ENCODE peak calls at places on chromosomes 7 and 10, in six cellular contexts. M is fibroblast of lung, U is neural progenitor cell, W is IMR-90, I is H9, R is PC-3. S is an unnamed sample.

GRCh38 chr7:123724725-123725381 is 23.9 kb downstream of the WASL start:
- DNase-seq in R (no peak), I (no peak), W (no peak), U (no peak), M (peak), S (no peak)

GRCh38 chr7:2143450-2143849 is 89.3 kb downstream of the MAD1L1 start:
- DNase-seq in R (no peak), I (no peak), W (no peak), U (no peak), M (no peak), S (no peak)

GRCh38 chr7:105589221-105590077 is 8.2 kb upstream of the EFCAB10 start:
- DNase-seq in W (peak), M (peak), I (peak), U (peak), R (peak), S (peak)

GRCh38 chr10:77799352-77799751 is 127.2 kb downstream of the DLG5 start:
- DNase-seq in I (no peak), M (peak), U (no peak), R (no peak), W (peak), S (no peak)

GRCh38 chr7:106659963-106660861 is 746 bp downstream of the CCDC71L start:
- DNase-seq in I (peak), U (peak), M (peak), W (peak), R (peak), S (peak)

GRCh38 chr10:96863922-96864543 is 31.9 kb downstream of the LCOR start:
- DNase-seq in W (peak), M (peak), R (peak), I (no peak), U (no peak), S (peak)

GRCh38 chr10:76303682-76304316 is 872.4 kb downstream of the LRMDA start:
- DNase-seq in M (peak), W (peak), U (peak), R (peak), I (peak), S (peak)

GRCh38 chr7:5425507-5426225 is 2.0 kb upstream of the TNRC18 start:
- DNase-seq in R (peak), M (peak), W (peak), I (peak), U (peak), S (peak)

GRCh38 chr7:105050493-105050892 is 36.5 kb downstream of the KMT2E start:
- DNase-seq in I (no peak), W (no peak), M (no peak), U (no peak), R (no peak), S (no peak)

GRCh38 chr10:45383682-45384320 is 9.8 kb downstream of the ALOX5 start:
- DNase-seq in W (no peak), R (no peak), U (no peak), I (no peak), M (no peak), S (no peak)

GRCh38 chr10:47276576-47277351 is 23.2 kb upstream of the GDF10 start:
- DNase-seq in M (no peak), R (no peak), I (no peak), U (no peak), W (no peak), S (no peak)

GRCh38 chr7:155921804-155922506 is 109.7 kb upstream of the SHH start:
- DNase-seq in I (peak), M (no peak), W (no peak), U (no peak), R (peak), S (peak)

GRCh38 chr10:71724539-71724938 is 5.0 kb upstream of the C10orf105 start:
- DNase-seq in U (no peak), I (no peak), M (no peak), W (no peak), R (no peak), S (no peak)

GRCh38 chr10:132916421-132916841 is 25.9 kb downstream of the CFAP46 start:
- DNase-seq in R (no peak), I (no peak), W (no peak), M (no peak), U (no peak), S (no peak)

GRCh38 chr7:54877683-54878082 is 118.7 kb upstream of the SEC61G start:
- DNase-seq in I (no peak), U (no peak), R (peak), M (peak), W (no peak), S (peak)

GRCh38 chr10:67779455-67780205 is 58.4 kb downstream of the DNAJC12 start:
- DNase-seq in W (peak), M (peak), U (peak), I (peak), R (peak), S (peak)

GRCh38 chr7:158729646-158730382 is 25.2 kb upstream of the NCAPG2 start:
- DNase-seq in W (no peak), I (no peak), M (no peak), R (no peak), U (no peak), S (no peak)

GRCh38 chr10:69438531-69439349 is 12.5 kb upstream of the TSPAN15 start:
- DNase-seq in U (no peak), R (peak), I (no peak), M (no peak), W (peak), S (peak)

GRCh38 chr10:48564466-48565150 is 40.3 kb downstream of the ARHGAP22 start:
- DNase-seq in M (no peak), W (no peak), I (peak), U (no peak), R (no peak), S (no peak)

GRCh38 chr7:80145780-80146422 is 11.3 kb downstream of the GNAI1 start:
- DNase-seq in R (no peak), W (peak), U (no peak), M (peak), I (no peak), S (peak)

GRCh38 chr7:96676901-96677300 is 32.7 kb downstream of the SEM1 start:
- DNase-seq in I (no peak), R (no peak), W (no peak), M (no peak), U (no peak), S (no peak)

GRCh38 chr10:6786579-6787031 is 206.5 kb upstream of the PRKCQ start:
- DNase-seq in I (no peak), W (peak), M (peak), R (no peak), U (no peak), S (peak)

GRCh38 chr10:88702848-88703597 is 3.0 kb upstream of the LIPK start:
- DNase-seq in M (peak), I (peak), R (no peak), U (peak), W (peak), S (peak)

GRCh38 chr10:22476601-22477364 is 131.5 kb downstream of the SPAG6 start:
- DNase-seq in R (no peak), M (no peak), W (no peak), I (peak), U (peak), S (no peak)

GRCh38 chr10:104277785-104278184 is 8.8 kb downstream of the GSTO2 start:
- DNase-seq in R (peak), W (no peak), M (no peak), I (no peak), U (no peak), S (no peak)

GRCh38 chr7:140650367-140650766 is 9.8 kb upstream of the DENND2A start:
- DNase-seq in U (no peak), R (no peak), W (no peak), I (no peak), M (no peak), S (no peak)

GRCh38 chr7:140654661-140655060 is 14.0 kb upstream of the DENND2A start:
- DNase-seq in R (no peak), I (no peak), U (no peak), M (no peak), W (no peak), S (no peak)

GRCh38 chr7:140655511-140656408 is 15.1 kb upstream of the DENND2A start:
- DNase-seq in R (no peak), I (no peak), U (no peak), W (no peak), M (no peak), S (no peak)

GRCh38 chr7:140654109-140654387 is 13.4 kb upstream of the DENND2A start:
- DNase-seq in M (no peak), W (no peak), I (no peak), U (no peak), R (no peak), S (no peak)

GRCh38 chr7:140653319-140654108 is 12.9 kb upstream of the DENND2A start:
- DNase-seq in I (peak), U (peak), M (peak), R (peak), W (peak), S (peak)
- H2AFZ ChIP-seq in I (peak), U (peak), M (no peak), R (peak), W (peak), S (peak)

GRCh38 chr7:78279035-78279434 is 480.5 kb downstream of the PHTF2 start:
- DNase-seq in U (no peak), R (peak), I (no peak), M (peak), W (peak), S (peak)
- H2AFZ ChIP-seq in U (no peak), R (no peak), I (no peak), M (no peak), W (no peak), S (no peak)

GRCh38 chr7:20141666-20142065 is 75.5 kb downstream of the MACC1 start:
- DNase-seq in W (peak), I (no peak), R (no peak), M (peak), U (no peak), S (no peak)
- H2AFZ ChIP-seq in W (no peak), I (no peak), R (no peak), M (no peak), U (no peak), S (no peak)

GRCh38 chr7:27102578-27103442 is at the start of gene HOXA2:
- DNase-seq in I (no peak), M (peak), W (peak), R (no peak), U (peak), S (peak)
- H2AFZ ChIP-seq in I (no peak), M (no peak), W (peak), R (no peak), U (no peak), S (peak)

DNA sequence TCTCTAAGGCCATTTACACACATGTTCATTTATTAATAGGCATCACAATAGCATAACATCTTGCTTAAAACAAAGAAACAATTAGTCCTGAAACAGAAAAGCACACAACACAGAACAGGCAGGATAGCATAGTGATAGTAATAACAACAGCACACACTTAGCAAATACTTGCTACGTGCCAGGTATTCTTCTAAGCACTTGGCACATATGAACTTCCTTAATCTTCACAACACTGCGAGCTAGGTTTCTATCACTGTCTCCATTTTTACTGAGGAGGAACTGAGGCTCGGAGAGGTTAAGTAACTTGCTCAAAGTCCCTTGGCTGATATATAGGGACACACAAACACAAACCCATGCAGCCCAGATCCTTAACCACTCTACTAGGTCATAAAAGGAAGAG is 180.8 kb upstream of the RHOBTB1 start:
- DNase-seq in W (no peak), I (no peak), R (no peak), M (no peak), U (no peak), S (no peak)
- H2AFZ ChIP-seq in W (no peak), I (no peak), R (no peak), M (no peak), U (no peak), S (no peak)

DNA sequence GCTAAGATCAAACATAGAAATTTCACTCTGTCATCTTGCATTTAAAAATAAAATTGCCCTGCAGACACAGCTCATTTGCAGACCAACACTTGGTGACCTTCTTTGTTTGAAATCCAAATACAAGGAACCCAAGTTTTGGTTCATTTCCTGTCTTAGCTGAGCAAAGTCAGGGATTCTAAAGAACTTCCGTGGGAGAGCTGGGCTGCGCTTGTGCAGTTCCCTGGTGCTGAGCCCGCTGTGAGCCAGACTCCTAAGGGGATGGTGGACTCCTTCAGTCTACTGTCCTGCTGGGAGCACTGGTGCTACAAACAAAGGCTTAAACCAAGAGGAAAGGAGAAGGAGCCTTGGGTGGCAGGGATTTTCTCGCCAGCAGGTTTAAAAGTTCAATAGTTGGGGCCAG is 60.0 kb downstream of the MYOF start:
- DNase-seq in U (no peak), R (no peak), W (peak), I (no peak), M (no peak), S (no peak)
- H2AFZ ChIP-seq in U (no peak), R (no peak), W (no peak), I (no peak), M (no peak), S (no peak)

GRCh38 chr7:151012921-151013347 is 11.4 kb downstream of the ATG9B start:
- DNase-seq in R (peak), I (peak), W (no peak), U (peak), M (peak), S (no peak)
- H2AFZ ChIP-seq in R (no peak), I (no peak), W (peak), U (peak), M (no peak), S (no peak)